ENCODE peak calls at places on chromosome 18, in four cellular contexts. One of them, this sample, is unnamed.

GRCh38 chr18:79940814-79941472 is 10.5 kb downstream of the SLC66A2 start:
- DNase-seq in GM10248: no peak
- DNase-seq in posterior vena cava: no peak
- DNase-seq in activated effector memory CD4-positive, alpha-beta T cell treated with anti-CD3 and anti-CD28 coated beads, Interleukin-2, amount 50 U/mL, for 16 hours: peak; percentile 51
- DNase-seq in this sample: no peak

GRCh38 chr18:59416818-59417217 is 57.8 kb upstream of the LMAN1 start:
- DNase-seq in GM10248: no peak
- DNase-seq in posterior vena cava: no peak
- DNase-seq in activated effector memory CD4-positive, alpha-beta T cell treated with anti-CD3 and anti-CD28 coated beads, Interleukin-2, amount 50 U/mL, for 16 hours: no peak
- DNase-seq in this sample: no peak

GRCh38 chr18:23357992-23358594 is 95.0 kb upstream of the RIOK3 start:
- DNase-seq in GM10248: no peak
- DNase-seq in posterior vena cava: peak; percentile 86
- DNase-seq in activated effector memory CD4-positive, alpha-beta T cell treated with anti-CD3 and anti-CD28 coated beads, Interleukin-2, amount 50 U/mL, for 16 hours: no peak
- DNase-seq in this sample: no peak

GRCh38 chr18:6219116-6219717 is 195.5 kb downstream of the L3MBTL4 start:
- DNase-seq in GM10248: peak; percentile 42
- DNase-seq in posterior vena cava: peak; percentile 81
- DNase-seq in activated effector memory CD4-positive, alpha-beta T cell treated with anti-CD3 and anti-CD28 coated beads, Interleukin-2, amount 50 U/mL, for 16 hours: no peak
- DNase-seq in this sample: peak; percentile 62

GRCh38 chr18:72419914-72420313 is 124.2 kb downstream of the CBLN2 start:
- DNase-seq in GM10248: no peak
- DNase-seq in posterior vena cava: no peak
- DNase-seq in activated effector memory CD4-positive, alpha-beta T cell treated with anti-CD3 and anti-CD28 coated beads, Interleukin-2, amount 50 U/mL, for 16 hours: no peak
- DNase-seq in this sample: no peak

GRCh38 chr18:37565138-37565984 is at the start of gene CELF4:
- DNase-seq in GM10248: no peak
- DNase-seq in posterior vena cava: peak; percentile 68
- DNase-seq in activated effector memory CD4-positive, alpha-beta T cell treated with anti-CD3 and anti-CD28 coated beads, Interleukin-2, amount 50 U/mL, for 16 hours: no peak
- DNase-seq in this sample: no peak

GRCh38 chr18:8771930-8772329 is 66.6 kb downstream of the MTCL1 start:
- DNase-seq in GM10248: no peak
- DNase-seq in posterior vena cava: no peak
- DNase-seq in activated effector memory CD4-positive, alpha-beta T cell treated with anti-CD3 and anti-CD28 coated beads, Interleukin-2, amount 50 U/mL, for 16 hours: no peak
- DNase-seq in this sample: no peak

GRCh38 chr18:53950545-53950944 is 273.9 kb downstream of the MBD2 start:
- DNase-seq in GM10248: no peak
- DNase-seq in posterior vena cava: no peak
- DNase-seq in activated effector memory CD4-positive, alpha-beta T cell treated with anti-CD3 and anti-CD28 coated beads, Interleukin-2, amount 50 U/mL, for 16 hours: no peak
- DNase-seq in this sample: no peak

GRCh38 chr18:31450409-31450808 is 2.9 kb downstream of the DSG3 start:
- DNase-seq in GM10248: no peak
- DNase-seq in posterior vena cava: no peak
- DNase-seq in activated effector memory CD4-positive, alpha-beta T cell treated with anti-CD3 and anti-CD28 coated beads, Interleukin-2, amount 50 U/mL, for 16 hours: no peak
- DNase-seq in this sample: no peak

GRCh38 chr18:31203086-31203793 is 40.6 kb upstream of the DSC1 start:
- DNase-seq in GM10248: no peak
- DNase-seq in posterior vena cava: no peak
- DNase-seq in activated effector memory CD4-positive, alpha-beta T cell treated with anti-CD3 and anti-CD28 coated beads, Interleukin-2, amount 50 U/mL, for 16 hours: no peak
- DNase-seq in this sample: no peak

GRCh38 chr18:48735856-48736255 is 197.0 kb downstream of the CTIF start:
- DNase-seq in GM10248: no peak
- DNase-seq in posterior vena cava: no peak
- DNase-seq in activated effector memory CD4-positive, alpha-beta T cell treated with anti-CD3 and anti-CD28 coated beads, Interleukin-2, amount 50 U/mL, for 16 hours: no peak
- DNase-seq in this sample: no peak

GRCh38 chr18:61274561-61274960 is 58.7 kb upstream of the CDH20 start:
- DNase-seq in GM10248: no peak
- DNase-seq in posterior vena cava: no peak
- DNase-seq in activated effector memory CD4-positive, alpha-beta T cell treated with anti-CD3 and anti-CD28 coated beads, Interleukin-2, amount 50 U/mL, for 16 hours: no peak
- DNase-seq in this sample: no peak

This sample was measured in GM12865.